ENCODE peak calls at places on chromosomes 12 and 14, in seven cellular contexts. One of them, this sample, is unnamed. For H3K27me3, the result is how much of the 10 kb centered on the place peaks cover.

GRCh38 chr14:59871166-59871495 is 555 bp upstream of the RTN1 start:
- DNase-seq in stomach: no peak
- DNase-seq in adipocyte: no peak
- DNase-seq in mesendoderm: no peak
- DNase-seq in CD4-positive, alpha-beta T cell: no peak
- DNase-seq in fibroblast of lung: no peak
- DNase-seq in MG63: no peak
- DNase-seq in this sample: no peak

GRCh38 chr12:26274441-26275312 is 79.3 kb downstream of the SSPN start:
- DNase-seq in stomach: peak
- DNase-seq in adipocyte: peak
- DNase-seq in mesendoderm: peak
- DNase-seq in CD4-positive, alpha-beta T cell: no peak
- DNase-seq in fibroblast of lung: peak
- DNase-seq in MG63: peak
- DNase-seq in this sample: peak

GRCh38 chr12:119998471-119999245 is 9.6 kb downstream of the BICDL1 start:
- DNase-seq in stomach: no peak
- DNase-seq in adipocyte: no peak
- DNase-seq in mesendoderm: no peak
- DNase-seq in CD4-positive, alpha-beta T cell: no peak
- DNase-seq in fibroblast of lung: no peak
- DNase-seq in MG63: no peak
- DNase-seq in this sample: no peak

GRCh38 chr12:15590180-15590826 is 198.9 kb downstream of the EPS8 start:
- DNase-seq in stomach: peak
- DNase-seq in adipocyte: peak
- DNase-seq in mesendoderm: peak
- DNase-seq in CD4-positive, alpha-beta T cell: peak
- DNase-seq in fibroblast of lung: peak
- DNase-seq in MG63: peak
- DNase-seq in this sample: peak

GRCh38 chr14:21163721-21164120 is 7.9 kb upstream of the OR5AU1 start:
- DNase-seq in stomach: no peak
- DNase-seq in adipocyte: no peak
- DNase-seq in mesendoderm: no peak
- DNase-seq in CD4-positive, alpha-beta T cell: no peak
- DNase-seq in fibroblast of lung: no peak
- DNase-seq in MG63: no peak
- DNase-seq in this sample: no peak

GRCh38 chr14:71139058-71139946 is 232.0 kb downstream of the PCNX1 start:
- DNase-seq in stomach: peak
- DNase-seq in adipocyte: peak
- DNase-seq in mesendoderm: peak
- DNase-seq in CD4-positive, alpha-beta T cell: peak
- DNase-seq in fibroblast of lung: peak
- DNase-seq in MG63: no peak
- DNase-seq in this sample: peak

GRCh38 chr12:72274926-72275325 is 2.8 kb downstream of the TRHDE start:
- DNase-seq in stomach: no peak
- DNase-seq in adipocyte: peak
- DNase-seq in mesendoderm: no peak
- DNase-seq in CD4-positive, alpha-beta T cell: no peak
- DNase-seq in fibroblast of lung: peak
- DNase-seq in MG63: no peak
- DNase-seq in this sample: no peak

GRCh38 chr12:3381059-3382047 is 109.7 kb upstream of the PRMT8 start:
- DNase-seq in stomach: no peak
- DNase-seq in adipocyte: peak
- DNase-seq in mesendoderm: no peak
- DNase-seq in CD4-positive, alpha-beta T cell: no peak
- DNase-seq in fibroblast of lung: peak
- DNase-seq in MG63: no peak
- DNase-seq in this sample: no peak

GRCh38 chr12:85698937-85699336 is 137.3 kb downstream of the RASSF9 start:
- DNase-seq in stomach: no peak
- DNase-seq in adipocyte: peak
- DNase-seq in mesendoderm: no peak
- DNase-seq in CD4-positive, alpha-beta T cell: no peak
- DNase-seq in fibroblast of lung: no peak
- DNase-seq in MG63: no peak
- DNase-seq in this sample: no peak

GRCh38 chr12:45660330-45660729 is 69.2 kb upstream of the ARID2 start:
- DNase-seq in stomach: peak
- DNase-seq in adipocyte: no peak
- DNase-seq in mesendoderm: no peak
- DNase-seq in CD4-positive, alpha-beta T cell: no peak
- DNase-seq in fibroblast of lung: peak
- DNase-seq in MG63: peak
- DNase-seq in this sample: peak

GRCh38 chr12:4961311-4961710 is 51.6 kb downstream of the KCNA1 start:
- DNase-seq in stomach: no peak
- DNase-seq in adipocyte: no peak
- DNase-seq in mesendoderm: no peak
- DNase-seq in CD4-positive, alpha-beta T cell: no peak
- DNase-seq in fibroblast of lung: no peak
- DNase-seq in MG63: no peak
- DNase-seq in this sample: no peak

GRCh38 chr14:80979951-80980350 is 24.5 kb downstream of the TSHR start:
- DNase-seq in stomach: no peak
- DNase-seq in adipocyte: no peak
- DNase-seq in mesendoderm: no peak
- DNase-seq in CD4-positive, alpha-beta T cell: no peak
- DNase-seq in fibroblast of lung: no peak
- DNase-seq in MG63: no peak
- DNase-seq in this sample: no peak

GRCh38 chr12:95547522-95548055 is 3.7 kb downstream of the USP44 start:
- DNase-seq in stomach: no peak
- DNase-seq in adipocyte: peak
- DNase-seq in mesendoderm: peak
- DNase-seq in CD4-positive, alpha-beta T cell: no peak
- DNase-seq in fibroblast of lung: peak
- DNase-seq in MG63: no peak
- DNase-seq in this sample: no peak

GRCh38 chr14:81166126-81166525 is 54.6 kb downstream of the GTF2A1 start:
- DNase-seq in stomach: no peak
- DNase-seq in adipocyte: no peak
- DNase-seq in mesendoderm: no peak
- DNase-seq in CD4-positive, alpha-beta T cell: no peak
- DNase-seq in fibroblast of lung: no peak
- DNase-seq in MG63: no peak
- DNase-seq in this sample: no peak

GRCh38 chr14:64218344-64219240 is 75.6 kb downstream of the ESR2 start:
- DNase-seq in stomach: peak
- DNase-seq in adipocyte: no peak
- DNase-seq in mesendoderm: no peak
- DNase-seq in CD4-positive, alpha-beta T cell: no peak
- DNase-seq in fibroblast of lung: no peak
- DNase-seq in MG63: no peak
- DNase-seq in this sample: no peak

GRCh38 chr12:53004178-53004577 is 2.1 kb upstream of the EIF4B start:
- DNase-seq in stomach: no peak
- DNase-seq in adipocyte: no peak
- DNase-seq in mesendoderm: peak
- DNase-seq in CD4-positive, alpha-beta T cell: no peak
- DNase-seq in fibroblast of lung: peak
- DNase-seq in MG63: peak
- DNase-seq in this sample: no peak

GRCh38 chr12:131390408-131391100 is 320.3 kb upstream of the SFSWAP start:
- DNase-seq in stomach: no peak
- DNase-seq in adipocyte: peak
- DNase-seq in mesendoderm: peak
- DNase-seq in CD4-positive, alpha-beta T cell: no peak
- DNase-seq in fibroblast of lung: no peak
- DNase-seq in MG63: no peak
- DNase-seq in this sample: peak

GRCh38 chr12:58034712-58035111 is 93.3 kb downstream of the ATP23 start:
- DNase-seq in stomach: no peak
- DNase-seq in adipocyte: no peak
- DNase-seq in mesendoderm: no peak
- DNase-seq in CD4-positive, alpha-beta T cell: no peak
- DNase-seq in fibroblast of lung: no peak
- DNase-seq in MG63: no peak
- DNase-seq in this sample: no peak

GRCh38 chr12:22334696-22335290 is at the start of gene ST8SIA1:
- DNase-seq in stomach: peak
- DNase-seq in adipocyte: peak
- DNase-seq in mesendoderm: no peak
- DNase-seq in CD4-positive, alpha-beta T cell: peak
- DNase-seq in fibroblast of lung: peak
- DNase-seq in MG63: peak
- DNase-seq in this sample: peak

GRCh38 chr12:18591473-18591872 is 146.3 kb downstream of the PLCZ1 start:
- DNase-seq in stomach: no peak
- DNase-seq in adipocyte: no peak
- DNase-seq in mesendoderm: no peak
- DNase-seq in CD4-positive, alpha-beta T cell: no peak
- DNase-seq in fibroblast of lung: no peak
- DNase-seq in MG63: no peak
- DNase-seq in this sample: no peak

GRCh38 chr14:65224799-65225198 is 122.5 kb upstream of the MAX start:
- DNase-seq in stomach: peak
- DNase-seq in adipocyte: no peak
- DNase-seq in mesendoderm: no peak
- DNase-seq in CD4-positive, alpha-beta T cell: no peak
- DNase-seq in fibroblast of lung: no peak
- DNase-seq in MG63: peak
- DNase-seq in this sample: no peak

GRCh38 chr14:22428681-22429315 is 160.2 kb downstream of the DAD1 start:
- DNase-seq in stomach: no peak
- DNase-seq in adipocyte: no peak
- DNase-seq in mesendoderm: no peak
- DNase-seq in CD4-positive, alpha-beta T cell: no peak
- DNase-seq in fibroblast of lung: peak
- DNase-seq in MG63: no peak
- DNase-seq in this sample: no peak

GRCh38 chr12:127675936-127676335 is 591.0 kb upstream of the TMEM132C start:
- DNase-seq in stomach: no peak
- DNase-seq in adipocyte: no peak
- DNase-seq in mesendoderm: no peak
- DNase-seq in CD4-positive, alpha-beta T cell: no peak
- DNase-seq in fibroblast of lung: no peak
- DNase-seq in MG63: no peak
- DNase-seq in this sample: no peak

GRCh38 chr14:93655078-93655750 is 133.1 kb downstream of the PRIMA1 start:
- DNase-seq in stomach: no peak
- DNase-seq in adipocyte: peak
- DNase-seq in mesendoderm: peak
- DNase-seq in CD4-positive, alpha-beta T cell: no peak
- DNase-seq in fibroblast of lung: peak
- DNase-seq in MG63: no peak
- DNase-seq in this sample: peak

GRCh38 chr12:89353188-89353822 is 1.0 kb upstream of the DUSP6 start:
- DNase-seq in stomach: peak
- DNase-seq in adipocyte: peak
- DNase-seq in mesendoderm: peak
- DNase-seq in CD4-positive, alpha-beta T cell: peak
- DNase-seq in fibroblast of lung: peak
- DNase-seq in MG63: peak
- DNase-seq in this sample: peak

GRCh38 chr12:114443607-114444421 is 37.9 kb upstream of the TBX5 start:
- DNase-seq in stomach: no peak
- DNase-seq in adipocyte: no peak
- DNase-seq in mesendoderm: no peak
- DNase-seq in CD4-positive, alpha-beta T cell: no peak
- DNase-seq in fibroblast of lung: no peak
- DNase-seq in MG63: no peak
- DNase-seq in this sample: no peak
- H3K27me3 ChIP-seq in stomach: half or more
- H3K27me3 ChIP-seq in adipocyte: half or more
- H3K27me3 ChIP-seq in mesendoderm: half or more
- H3K27me3 ChIP-seq in CD4-positive, alpha-beta T cell: half or more
- H3K27me3 ChIP-seq in fibroblast of lung: half or more
- H3K27me3 ChIP-seq in MG63: under half
- H3K27me3 ChIP-seq in this sample: under half

DNA sequence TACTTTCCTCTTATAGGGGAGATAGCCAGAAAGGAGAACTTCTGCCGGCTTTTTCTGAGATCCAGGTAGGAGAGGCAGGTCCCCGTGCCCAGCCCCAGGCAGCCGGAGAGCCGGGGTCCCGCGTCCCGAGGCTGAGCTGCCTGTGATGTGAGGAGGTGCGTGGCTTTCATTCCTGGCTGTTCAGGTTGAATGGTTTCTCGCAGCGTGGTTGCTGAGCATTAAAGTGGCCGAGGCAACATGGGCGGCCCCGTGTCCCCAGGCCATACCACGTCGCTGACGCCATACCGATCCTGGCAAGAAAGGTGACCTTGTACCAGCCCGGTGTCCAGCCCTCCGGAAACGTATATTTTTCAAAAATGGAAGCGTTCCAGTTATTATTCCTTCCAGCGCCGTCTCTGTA is 116.7 kb upstream of the MYL2 start:
- DNase-seq in stomach: no peak
- DNase-seq in adipocyte: no peak
- DNase-seq in mesendoderm: no peak
- DNase-seq in CD4-positive, alpha-beta T cell: no peak
- DNase-seq in fibroblast of lung: no peak
- DNase-seq in MG63: no peak
- DNase-seq in this sample: no peak
- H3K27me3 ChIP-seq in stomach: half or more
- H3K27me3 ChIP-seq in adipocyte: under half
- H3K27me3 ChIP-seq in mesendoderm: under half
- H3K27me3 ChIP-seq in CD4-positive, alpha-beta T cell: under half
- H3K27me3 ChIP-seq in fibroblast of lung: under half
- H3K27me3 ChIP-seq in MG63: half or more
- H3K27me3 ChIP-seq in this sample: under half

GRCh38 chr14:100619382-100620305 is 32.4 kb upstream of the BEGAIN start:
- DNase-seq in stomach: no peak
- DNase-seq in adipocyte: no peak
- DNase-seq in mesendoderm: no peak
- DNase-seq in CD4-positive, alpha-beta T cell: peak
- DNase-seq in fibroblast of lung: no peak
- DNase-seq in MG63: no peak
- DNase-seq in this sample: no peak

GRCh38 chr14:100620437-100621100 is 33.4 kb upstream of the BEGAIN start:
- DNase-seq in stomach: no peak
- DNase-seq in adipocyte: no peak
- DNase-seq in mesendoderm: no peak
- DNase-seq in CD4-positive, alpha-beta T cell: peak
- DNase-seq in fibroblast of lung: no peak
- DNase-seq in MG63: no peak
- DNase-seq in this sample: no peak

GRCh38 chr14:100617715-100618693 is 30.8 kb upstream of the BEGAIN start:
- DNase-seq in stomach: no peak
- DNase-seq in adipocyte: peak
- DNase-seq in mesendoderm: no peak
- DNase-seq in CD4-positive, alpha-beta T cell: peak
- DNase-seq in fibroblast of lung: peak
- DNase-seq in MG63: no peak
- DNase-seq in this sample: no peak

GRCh38 chr14:100616854-100617714 is 29.9 kb upstream of the BEGAIN start:
- DNase-seq in stomach: no peak
- DNase-seq in adipocyte: no peak
- DNase-seq in mesendoderm: no peak
- DNase-seq in CD4-positive, alpha-beta T cell: peak
- DNase-seq in fibroblast of lung: no peak
- DNase-seq in MG63: no peak
- DNase-seq in this sample: no peak

GRCh38 chr14:100618763-100619320 is 31.6 kb upstream of the BEGAIN start:
- DNase-seq in stomach: no peak
- DNase-seq in adipocyte: no peak
- DNase-seq in mesendoderm: no peak
- DNase-seq in CD4-positive, alpha-beta T cell: peak
- DNase-seq in fibroblast of lung: no peak
- DNase-seq in MG63: no peak
- DNase-seq in this sample: no peak
- H3K27me3 ChIP-seq in stomach: under half
- H3K27me3 ChIP-seq in adipocyte: half or more
- H3K27me3 ChIP-seq in mesendoderm: under half
- H3K27me3 ChIP-seq in CD4-positive, alpha-beta T cell: under half
- H3K27me3 ChIP-seq in fibroblast of lung: under half
- H3K27me3 ChIP-seq in MG63: under half
- H3K27me3 ChIP-seq in this sample: under half

GRCh38 chr14:77270361-77271112 is 469 bp downstream of the NGB start:
- DNase-seq in stomach: no peak
- DNase-seq in adipocyte: no peak
- DNase-seq in mesendoderm: no peak
- DNase-seq in CD4-positive, alpha-beta T cell: no peak
- DNase-seq in fibroblast of lung: no peak
- DNase-seq in MG63: no peak
- DNase-seq in this sample: no peak
- H3K27me3 ChIP-seq in stomach: under half
- H3K27me3 ChIP-seq in adipocyte: under half
- H3K27me3 ChIP-seq in mesendoderm: under half
- H3K27me3 ChIP-seq in CD4-positive, alpha-beta T cell: under half
- H3K27me3 ChIP-seq in fibroblast of lung: under half
- H3K27me3 ChIP-seq in MG63: under half
- H3K27me3 ChIP-seq in this sample: under half